ENCODE peak calls at places on chromosomes 12 and 14, in ten cellular contexts. L is endothelial cell of umbilical vein, O is hepatocyte, T is K562, S is fibroblast of lung, V is GM23248, X is DND-41, U is Karpas-422, B is neural progenitor cell, D is SK-N-SH. K is an unnamed sample. For H3K36me3 and H4K20me1, the result is how much of the 10 kb centered on the place peaks cover.

GRCh38 chr14:66495214-66496098 is 9.3 kb downstream of the CCDC196 start:
- DNase-seq in U (peak), L (peak), V (peak), O (peak), D (peak), T (peak), X (peak), B (peak), S (peak), K (no peak)

GRCh38 chr12:67366530-67367196 is 97.5 kb downstream of the CAND1 start:
- DNase-seq in S (peak), D (no peak), U (peak), O (no peak), X (no peak), L (no peak), T (no peak), V (peak), B (no peak), K (no peak)

GRCh38 chr12:22787557-22787956 is 162.6 kb downstream of the ETNK1 start:
- DNase-seq in O (peak), U (no peak), L (no peak), V (no peak), B (no peak), X (no peak), D (no peak), T (no peak), S (no peak), K (no peak)

GRCh38 chr12:93402333-93403311 is 24.9 kb downstream of the NUDT4 start:
- DNase-seq in S (no peak), D (no peak), V (no peak), U (no peak), X (no peak), T (no peak), L (no peak), O (no peak), B (no peak), K (no peak)

GRCh38 chr14:37585101-37585479 is 10.0 kb downstream of the FOXA1 start:
- DNase-seq in U (no peak), O (peak), D (no peak), S (no peak), T (no peak), X (no peak), L (no peak), V (no peak), B (peak), K (no peak)

GRCh38 chr14:99633141-99633540 is 11.8 kb upstream of the HHIPL1 start:
- DNase-seq in D (no peak), S (no peak), X (no peak), B (no peak), U (peak), V (no peak), T (no peak), O (no peak), L (no peak), K (no peak)

GRCh38 chr14:73153272-73153671 is 17.0 kb downstream of the PSEN1 start:
- DNase-seq in U (no peak), X (no peak), S (peak), T (no peak), V (peak), L (no peak), D (no peak), O (no peak), B (no peak), K (no peak)

GRCh38 chr12:5230151-5230550 is 186.5 kb downstream of the KCNA5 start:
- DNase-seq in U (no peak), B (no peak), D (no peak), T (no peak), L (no peak), V (peak), S (peak), O (no peak), X (no peak), K (no peak)

GRCh38 chr14:93430889-93431670 is at the start of gene UNC79:
- DNase-seq in B (peak), T (peak), S (peak), O (peak), X (peak), V (peak), U (no peak), D (peak), L (no peak), K (no peak)

GRCh38 chr12:82359115-82359478 is 768 bp downstream of the METTL25 start:
- DNase-seq in T (peak), B (peak), S (peak), X (peak), L (no peak), O (peak), V (peak), D (peak), U (peak), K (no peak)

GRCh38 chr14:88272390-88273019 is 50.6 kb downstream of the KCNK10 start:
- DNase-seq in D (no peak), U (no peak), S (no peak), L (no peak), T (no peak), B (no peak), X (no peak), V (no peak), O (no peak), K (peak)

GRCh38 chr14:70907172-70907995 is at the start of gene PCNX1:
- DNase-seq in D (peak), T (peak), S (peak), L (peak), V (peak), B (peak), X (peak), O (peak), U (peak), K (no peak)

GRCh38 chr14:51240804-51241380 is 845 bp downstream of the TMX1 start:
- DNase-seq in X (no peak), S (no peak), T (no peak), D (no peak), V (peak), L (no peak), B (no peak), O (no peak), U (no peak), K (no peak)

GRCh38 chr14:21997300-21997699 is 323.7 kb upstream of the OR4E1 start:
- DNase-seq in T (no peak), U (peak), D (no peak), S (no peak), B (peak), O (peak), L (peak), X (peak), V (peak), K (no peak)

GRCh38 chr12:105522166-105522825 is 191.8 kb downstream of the C12orf75 start:
- DNase-seq in V (peak), D (no peak), S (peak), O (no peak), B (no peak), L (no peak), X (no peak), U (no peak), T (no peak), K (no peak)

GRCh38 chr12:20493924-20494323 is 125.6 kb downstream of the PDE3A start:
- DNase-seq in U (no peak), X (no peak), L (peak), O (no peak), T (no peak), B (no peak), V (peak), D (no peak), S (peak), K (no peak)

GRCh38 chr14:51504626-51505025 is 147.1 kb upstream of the FRMD6 start:
- DNase-seq in X (no peak), O (no peak), B (no peak), D (no peak), L (no peak), T (no peak), U (no peak), S (no peak), V (no peak), K (no peak)

GRCh38 chr12:13080276-13080675 is 23.2 kb downstream of the GSG1 start:
- DNase-seq in D (no peak), B (no peak), U (no peak), L (peak), T (no peak), X (no peak), S (no peak), V (no peak), O (no peak), K (no peak)

GRCh38 chr12:48824112-48824511 is 5.8 kb downstream of the CACNB3 start:
- DNase-seq in V (no peak), U (peak), S (no peak), O (no peak), D (no peak), B (no peak), L (no peak), T (peak), X (no peak), K (no peak)

GRCh38 chr14:100770605-100771120 is 44.0 kb downstream of the DLK1 start:
- DNase-seq in S (no peak), B (no peak), L (no peak), T (peak), D (peak), X (no peak), U (no peak), V (no peak), O (no peak), K (no peak)

GRCh38 chr12:93135286-93136239 is 206.5 kb upstream of the EEA1 start:
- DNase-seq in S (peak), B (no peak), T (no peak), L (peak), X (no peak), D (no peak), U (no peak), V (peak), O (peak), K (no peak)

GRCh38 chr12:119012179-119012578 is 30.8 kb downstream of the SRRM4 start:
- DNase-seq in L (no peak), X (no peak), S (no peak), T (no peak), D (no peak), U (no peak), V (no peak), O (no peak), B (no peak), K (no peak)

GRCh38 chr14:42665083-42665482 is 1058.4 kb downstream of the LRFN5 start:
- DNase-seq in O (peak), X (no peak), L (no peak), S (no peak), V (no peak), U (peak), B (no peak), T (no peak), D (no peak), K (no peak)

GRCh38 chr12:123165537-123165936 is 14.6 kb upstream of the PITPNM2 start:
- DNase-seq in T (no peak), U (no peak), D (no peak), L (no peak), O (no peak), V (no peak), B (no peak), X (no peak), S (no peak), K (no peak)

GRCh38 chr12:111766608-111767361 is at the start of gene ALDH2:
- DNase-seq in V (peak), T (peak), B (peak), O (peak), L (peak), X (no peak), S (peak), U (peak), D (peak), K (no peak)

GRCh38 chr12:111764120-111764821 is 2.5 kb upstream of the ALDH2 start:
- DNase-seq in B (no peak), V (peak), T (no peak), L (no peak), U (peak), S (no peak), D (no peak), O (no peak), X (no peak), K (no peak)

GRCh38 chr12:111769599-111769998 is 2.9 kb downstream of the ALDH2 start:
- DNase-seq in B (no peak), U (no peak), O (no peak), L (no peak), S (no peak), X (no peak), V (no peak), T (no peak), D (no peak), K (no peak)

GRCh38 chr12:111768159-111768895 is 1.6 kb downstream of the ALDH2 start:
- DNase-seq in U (peak), X (no peak), O (no peak), D (no peak), V (no peak), B (no peak), T (no peak), L (no peak), S (no peak), K (no peak)

GRCh38 chr12:111767362-111768158 is 827 bp downstream of the ALDH2 start:
- DNase-seq in L (peak), T (no peak), S (peak), O (peak), B (peak), U (peak), X (no peak), D (peak), V (peak), K (no peak)
- H2AFZ ChIP-seq in L (peak), T (peak), S (peak), O (peak), B (peak), U (no peak), X (no peak), D (peak), V (peak), K (peak)

GRCh38 chr14:103508521-103508920 is 14.1 kb downstream of the CKB start:
- DNase-seq in B (no peak), L (no peak), V (no peak), S (no peak), T (no peak), D (no peak), O (no peak), U (no peak), X (no peak), K (no peak)
- H3K36me3 ChIP-seq in B (under half), L (under half), V (under half), S (under half), T (under half), D (under half), O (under half), U (under half), X (under half), K (under half)

GRCh38 chr12:70255311-70255710 is 12.1 kb downstream of the CNOT2 start:
- DNase-seq in X (no peak), U (no peak), O (no peak), L (peak), S (peak), T (no peak), V (peak), B (no peak), D (no peak), K (no peak)
- H4K20me1 ChIP-seq in X (half or more), U (under half), O (half or more), L (under half), S (under half), T (under half), V (under half), B (half or more), D (half or more), K (under half)

GRCh38 chr12:133080051-133080618 is 588 bp upstream of the ZNF140 start:
- DNase-seq in D (peak), B (peak), T (peak), U (peak), V (peak), X (peak), S (peak), L (peak), O (peak), K (peak)
- H2AFZ ChIP-seq in D (peak), B (peak), T (peak), U (peak), V (peak), X (peak), S (peak), L (peak), O (peak), K (peak)

GRCh38 chr14:101887219-101887618 is 77.2 kb upstream of the DYNC1H1 start:
- DNase-seq in D (no peak), V (no peak), T (no peak), S (no peak), O (no peak), L (no peak), U (no peak), X (no peak), B (no peak), K (no peak)
- H3K36me3 ChIP-seq in D (half or more), V (under half), T (half or more), S (under half), O (under half), L (under half), U (under half), X (half or more), B (under half), K (under half)

GRCh38 chr14:95535226-95536021 is 574 bp downstream of the GLRX5 start:
- DNase-seq in T (no peak), V (peak), L (peak), B (peak), S (no peak), U (peak), O (peak), D (peak), X (peak), K (no peak)

GRCh38 chr14:95537298-95538089 is 2.6 kb downstream of the GLRX5 start:
- DNase-seq in X (no peak), T (no peak), V (peak), S (no peak), U (no peak), L (no peak), B (no peak), D (no peak), O (no peak), K (no peak)

GRCh38 chr14:95533822-95534221 is 1.0 kb upstream of the GLRX5 start:
- DNase-seq in B (peak), L (no peak), T (no peak), O (no peak), X (no peak), V (peak), D (no peak), S (no peak), U (peak), K (no peak)

GRCh38 chr14:95534299-95535225 is at the start of gene GLRX5:
- DNase-seq in V (peak), U (peak), L (peak), S (peak), X (peak), B (peak), O (peak), T (peak), D (peak), K (peak)

GRCh38 chr14:95536036-95536577 is 1.3 kb downstream of the GLRX5 start:
- DNase-seq in O (no peak), U (no peak), L (no peak), T (no peak), D (no peak), S (no peak), V (no peak), B (peak), X (no peak), K (no peak)
- H4K20me1 ChIP-seq in O (under half), U (under half), L (under half), T (under half), D (under half), S (under half), V (under half), B (half or more), X (half or more), K (under half)

GRCh38 chr12:121466800-121467637 is 67.1 kb downstream of the RNF34 start:
- DNase-seq in S (peak), U (peak), L (peak), O (peak), T (peak), B (peak), D (peak), X (peak), V (peak), K (no peak)
- H2AFZ ChIP-seq in S (peak), U (no peak), L (peak), O (peak), T (peak), B (no peak), D (no peak), X (peak), V (peak), K (no peak)

GRCh38 chr12:109266106-109266879 is 42.8 kb downstream of the FOXN4 start:
- DNase-seq in B (no peak), T (no peak), S (no peak), V (no peak), U (no peak), X (no peak), L (no peak), D (no peak), O (no peak), K (no peak)

GRCh38 chr12:109267361-109267760 is 41.7 kb downstream of the FOXN4 start:
- DNase-seq in X (no peak), V (no peak), O (no peak), T (no peak), S (no peak), D (no peak), U (no peak), B (no peak), L (no peak), K (no peak)

GRCh38 chr12:109264095-109264942 is 44.8 kb downstream of the FOXN4 start:
- DNase-seq in U (peak), T (peak), S (peak), O (peak), D (peak), X (peak), L (peak), V (peak), B (peak), K (no peak)

GRCh38 chr12:109263439-109263838 is 45.6 kb downstream of the FOXN4 start:
- DNase-seq in T (no peak), O (no peak), L (no peak), S (no peak), U (no peak), V (no peak), B (no peak), D (no peak), X (no peak), K (no peak)

GRCh38 chr12:109264943-109265650 is 44.0 kb downstream of the FOXN4 start:
- DNase-seq in T (no peak), U (no peak), S (no peak), L (no peak), X (no peak), O (no peak), B (no peak), V (no peak), D (no peak), K (no peak)
- H3K36me3 ChIP-seq in T (under half), U (under half), S (under half), L (under half), X (under half), O (under half), B (under half), V (under half), D (under half), K (under half)

GRCh38 chr12:124460771-124461170 is 106.6 kb downstream of the NCOR2 start:
- DNase-seq in X (no peak), T (no peak), V (no peak), B (no peak), O (no peak), L (no peak), D (no peak), U (no peak), S (no peak), K (no peak)

GRCh38 chr12:124458220-124458991 is 109.0 kb downstream of the NCOR2 start:
- DNase-seq in X (no peak), B (no peak), D (no peak), V (no peak), S (no peak), O (no peak), T (no peak), U (no peak), L (no peak), K (no peak)

GRCh38 chr12:124461241-124461673 is 106.2 kb downstream of the NCOR2 start:
- DNase-seq in V (no peak), B (no peak), T (no peak), O (no peak), X (no peak), S (no peak), U (no peak), L (no peak), D (no peak), K (no peak)

GRCh38 chr12:124458992-124459851 is 108.2 kb downstream of the NCOR2 start:
- DNase-seq in B (no peak), O (no peak), V (no peak), S (no peak), U (no peak), X (no peak), D (no peak), L (no peak), T (no peak), K (no peak)

DNA sequence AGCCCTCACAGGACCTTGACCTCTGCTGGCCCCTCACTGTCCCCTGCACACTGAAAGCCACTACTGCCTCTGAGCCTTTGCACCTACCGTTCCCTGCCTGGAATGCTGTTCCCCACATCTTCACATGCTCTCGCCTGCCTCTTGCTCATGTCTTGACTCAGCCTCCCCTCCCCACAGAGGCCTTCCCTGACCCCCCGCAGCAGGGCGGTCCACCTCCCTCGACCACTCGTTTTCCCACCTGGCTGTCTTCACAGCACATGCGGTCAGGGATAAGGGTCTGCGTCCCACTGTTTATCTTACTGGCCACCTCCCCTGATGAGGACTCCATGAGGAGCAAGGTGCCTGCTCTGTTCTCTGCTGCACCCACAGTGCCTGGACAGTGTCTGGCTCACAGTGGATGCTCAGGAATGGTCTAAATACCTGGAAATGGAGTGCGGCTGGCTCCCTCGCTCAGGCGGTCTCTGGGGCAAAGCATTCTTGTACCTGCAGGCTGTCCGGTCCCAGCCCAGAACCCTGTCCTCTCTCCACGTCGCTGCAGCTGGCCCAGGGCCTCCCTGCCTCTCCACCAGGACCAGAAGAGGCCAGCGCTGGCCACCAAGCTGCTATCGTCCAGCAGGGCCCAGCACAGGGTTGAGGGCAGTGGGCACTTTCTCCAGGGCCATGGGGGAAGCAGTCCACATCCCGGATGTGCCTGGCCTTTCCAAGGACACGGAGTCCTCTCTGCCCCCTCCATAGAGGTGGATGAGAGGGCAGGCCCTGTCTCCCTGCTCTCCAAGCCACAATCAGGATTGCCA is 107.4 kb downstream of the NCOR2 start:
- DNase-seq in L (no peak), S (no peak), U (no peak), D (no peak), O (no peak), X (no peak), V (no peak), B (no peak), T (no peak), K (no peak)
- H4K20me1 ChIP-seq in L (under half), S (under half), U (under half), D (half or more), O (under half), X (half or more), V (under half), B (half or more), T (under half), K (under half)

K was measured in keratinocyte.